ENCODE peak calls at places on chromosome 18, in seven cellular contexts. Q is body of pancreas; B is brain microvascular endothelial cell; G is pancreas; I is CD8-positive, alpha-beta T cell; N is lower lobe of right lung; H is HL-60. P is an unnamed sample.

GRCh38 chr18:8615397-8616025 is 6.3 kb downstream of the RAB12 start:
- DNase-seq in Q (peak), B (peak), G (no peak), I (no peak), N (no peak), H (peak), P (no peak)

GRCh38 chr18:1846640-1847039 is 724.7 kb downstream of the METTL4 start:
- DNase-seq in Q (no peak), B (peak), G (no peak), I (no peak), N (no peak), H (no peak), P (no peak)

GRCh38 chr18:36580266-36580665 is 248.5 kb downstream of the TPGS2 start:
- DNase-seq in Q (no peak), B (peak), G (no peak), I (no peak), N (no peak), H (no peak), P (no peak)

GRCh38 chr18:61833978-61834377 is 58.8 kb downstream of the RNF152 start:
- DNase-seq in Q (no peak), B (peak), G (no peak), I (no peak), N (no peak), H (no peak), P (no peak)

GRCh38 chr18:76948345-76948744 is 126.0 kb downstream of the ZNF236 start:
- DNase-seq in Q (no peak), B (no peak), G (no peak), I (no peak), N (no peak), H (no peak), P (no peak)

GRCh38 chr18:60027397-60027796 is 127.6 kb downstream of the PMAIP1 start:
- DNase-seq in Q (no peak), B (no peak), G (no peak), I (no peak), N (no peak), H (no peak), P (no peak)

GRCh38 chr18:24053211-24053610 is 38.7 kb downstream of the TTC39C start:
- DNase-seq in Q (no peak), B (no peak), G (no peak), I (no peak), N (no peak), H (no peak), P (no peak)

GRCh38 chr18:59898609-59899297 is 1.0 kb upstream of the PMAIP1 start:
- DNase-seq in Q (no peak), B (no peak), G (peak), I (no peak), N (no peak), H (no peak), P (no peak)

GRCh38 chr18:48817021-48817461 is 133.7 kb downstream of the SMAD7 start:
- DNase-seq in Q (peak), B (no peak), G (no peak), I (no peak), N (peak), H (no peak), P (peak)

GRCh38 chr18:33757037-33757436 is 179.0 kb downstream of the ASXL3 start:
- DNase-seq in Q (no peak), B (no peak), G (no peak), I (no peak), N (no peak), H (no peak), P (no peak)

GRCh38 chr18:48541026-48541746 is 2.4 kb downstream of the CTIF start:
- DNase-seq in Q (peak), B (peak), G (peak), I (no peak), N (peak), H (peak), P (peak)

GRCh38 chr18:79857082-79857661 is 59.4 kb downstream of the KCNG2 start:
- DNase-seq in Q (no peak), B (peak), G (no peak), I (no peak), N (no peak), H (peak), P (no peak)

GRCh38 chr18:79397830-79398761 is 2.4 kb downstream of the NFATC1 start:
- DNase-seq in Q (no peak), B (no peak), G (no peak), I (no peak), N (peak), H (no peak), P (no peak)

GRCh38 chr18:31825772-31826171 is 65.1 kb upstream of the SLC25A52 start:
- DNase-seq in Q (no peak), B (no peak), G (no peak), I (no peak), N (no peak), H (no peak), P (no peak)

GRCh38 chr18:6022840-6023239 is 127.5 kb upstream of the TMEM200C start:
- DNase-seq in Q (no peak), B (no peak), G (no peak), I (no peak), N (no peak), H (no peak), P (no peak)

GRCh38 chr18:56112013-56112749 is 524.2 kb upstream of the TCF4 start:
- DNase-seq in Q (no peak), B (peak), G (no peak), I (no peak), N (no peak), H (no peak), P (no peak)

GRCh38 chr18:10015941-10016819 is 102.4 kb downstream of the VAPA start:
- DNase-seq in Q (no peak), B (peak), G (no peak), I (no peak), N (no peak), H (no peak), P (no peak)
- TF ChIP-seq CTCF in Q (peak), B (peak), G (no peak), I (no peak), N (no peak), H (no peak), P (no peak)

GRCh38 chr18:13141209-13141608 is 77.4 kb upstream of the LDLRAD4 start:
- DNase-seq in Q (no peak), B (no peak), G (no peak), I (no peak), N (no peak), H (no peak), P (no peak)

GRCh38 chr18:13138822-13139139 is 79.8 kb upstream of the LDLRAD4 start:
- DNase-seq in Q (no peak), B (no peak), G (no peak), I (no peak), N (no peak), H (no peak), P (no peak)

GRCh38 chr18:13137939-13138821 is 80.4 kb upstream of the LDLRAD4 start:
- DNase-seq in Q (peak), B (no peak), G (no peak), I (peak), N (peak), H (peak), P (no peak)

GRCh38 chr18:13137041-13137938 is 81.3 kb upstream of the LDLRAD4 start:
- DNase-seq in Q (no peak), B (no peak), G (no peak), I (peak), N (peak), H (peak), P (no peak)

GRCh38 chr18:13139885-13140450 is 78.6 kb upstream of the LDLRAD4 start:
- DNase-seq in Q (no peak), B (no peak), G (no peak), I (no peak), N (no peak), H (no peak), P (no peak)
- TF ChIP-seq CTCF in Q (no peak), B (no peak), G (no peak), I (no peak), N (no peak), H (no peak), P (no peak)

GRCh38 chr18:45526120-45526841 is 89.0 kb upstream of the SLC14A2 start:
- DNase-seq in Q (peak), B (peak), G (no peak), I (no peak), N (no peak), H (no peak), P (no peak)
- TF ChIP-seq CTCF in Q (no peak), B (peak), G (no peak), I (no peak), N (no peak), H (no peak), P (no peak)

DNA sequence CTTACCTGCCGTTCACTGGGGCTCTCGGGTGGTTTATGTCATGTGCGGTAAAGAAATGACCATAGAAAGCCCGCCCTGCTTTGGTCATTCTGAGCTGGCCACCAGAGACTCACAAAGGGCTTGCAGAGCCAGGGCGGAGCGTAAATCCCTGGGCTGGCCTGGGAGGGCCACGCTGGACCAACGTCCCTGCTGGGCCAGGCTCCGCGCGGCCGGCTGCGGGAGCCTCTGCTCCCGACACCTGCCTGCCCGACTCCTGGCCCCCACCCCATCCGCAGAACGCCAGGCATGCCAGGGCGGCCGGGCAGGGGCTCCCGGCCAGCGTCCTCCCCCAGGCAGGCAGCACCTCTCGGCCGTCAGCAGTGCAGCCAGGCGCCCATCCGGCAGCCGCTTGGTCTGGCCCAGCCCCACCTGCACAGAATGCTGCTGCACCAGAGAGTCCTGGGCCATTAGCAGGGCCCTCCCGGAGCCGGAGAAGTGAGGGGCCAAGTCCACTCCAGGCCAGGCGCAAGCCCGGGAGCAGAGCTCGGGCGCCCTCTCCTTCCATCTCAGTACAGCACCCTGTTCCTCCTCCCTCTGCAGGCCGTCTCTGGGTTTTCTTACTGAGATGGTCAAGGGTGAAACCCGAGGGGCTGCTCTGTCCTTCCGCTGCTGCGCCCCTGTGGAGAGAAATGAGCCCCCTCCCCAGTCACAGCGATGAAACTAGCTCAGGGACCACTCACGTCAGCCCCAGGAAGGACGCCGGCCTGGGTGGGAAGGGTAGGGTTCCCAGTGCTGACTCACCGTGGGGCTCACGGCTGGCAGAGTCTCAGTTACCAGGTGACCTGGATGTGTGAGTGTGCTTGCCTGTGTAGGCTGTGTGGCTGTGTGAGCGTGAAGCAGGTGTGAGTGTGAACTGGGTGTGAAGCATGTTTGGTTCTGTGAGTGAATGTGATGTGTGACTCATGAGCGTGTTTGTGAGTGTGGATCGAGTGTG is 83.3 kb downstream of the PTGR3 start:
- DNase-seq in Q (no peak), B (no peak), G (peak), I (no peak), N (no peak), H (no peak), P (no peak)
- TF ChIP-seq CTCF in Q (peak), B (peak), G (no peak), I (no peak), N (no peak), H (no peak), P (no peak)

DNA sequence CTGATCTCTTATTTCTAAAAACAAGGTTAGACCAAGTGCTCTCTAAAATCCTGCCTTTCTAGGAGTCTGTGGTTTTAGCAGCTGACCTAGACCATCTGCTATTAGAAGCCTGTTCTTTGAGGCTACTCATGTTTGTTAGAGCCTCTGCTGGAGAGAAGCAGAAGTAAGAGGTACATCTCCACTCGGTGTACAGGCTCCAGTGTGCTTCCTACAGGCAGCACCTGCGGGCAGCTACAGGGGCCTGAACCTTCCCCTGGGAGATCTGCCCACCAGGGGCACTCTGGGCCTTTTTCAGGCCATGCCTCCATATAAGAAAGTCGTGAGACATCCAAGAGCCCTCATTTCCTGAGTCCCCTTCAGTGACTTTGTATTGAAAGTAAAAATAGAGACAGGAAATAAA is 31.6 kb downstream of the ONECUT2 start:
- DNase-seq in Q (no peak), B (no peak), G (no peak), I (no peak), N (no peak), H (no peak), P (no peak)
- TF ChIP-seq CTCF in Q (no peak), B (no peak), G (no peak), I (no peak), N (no peak), H (no peak), P (no peak)

GRCh38 chr18:159933-160332 is 1.6 kb downstream of the USP14 start:
- DNase-seq in Q (no peak), B (no peak), G (no peak), I (no peak), N (no peak), H (no peak), P (no peak)
- TF ChIP-seq CTCF in Q (no peak), B (no peak), G (no peak), I (no peak), N (no peak), H (no peak), P (no peak)

DNA sequence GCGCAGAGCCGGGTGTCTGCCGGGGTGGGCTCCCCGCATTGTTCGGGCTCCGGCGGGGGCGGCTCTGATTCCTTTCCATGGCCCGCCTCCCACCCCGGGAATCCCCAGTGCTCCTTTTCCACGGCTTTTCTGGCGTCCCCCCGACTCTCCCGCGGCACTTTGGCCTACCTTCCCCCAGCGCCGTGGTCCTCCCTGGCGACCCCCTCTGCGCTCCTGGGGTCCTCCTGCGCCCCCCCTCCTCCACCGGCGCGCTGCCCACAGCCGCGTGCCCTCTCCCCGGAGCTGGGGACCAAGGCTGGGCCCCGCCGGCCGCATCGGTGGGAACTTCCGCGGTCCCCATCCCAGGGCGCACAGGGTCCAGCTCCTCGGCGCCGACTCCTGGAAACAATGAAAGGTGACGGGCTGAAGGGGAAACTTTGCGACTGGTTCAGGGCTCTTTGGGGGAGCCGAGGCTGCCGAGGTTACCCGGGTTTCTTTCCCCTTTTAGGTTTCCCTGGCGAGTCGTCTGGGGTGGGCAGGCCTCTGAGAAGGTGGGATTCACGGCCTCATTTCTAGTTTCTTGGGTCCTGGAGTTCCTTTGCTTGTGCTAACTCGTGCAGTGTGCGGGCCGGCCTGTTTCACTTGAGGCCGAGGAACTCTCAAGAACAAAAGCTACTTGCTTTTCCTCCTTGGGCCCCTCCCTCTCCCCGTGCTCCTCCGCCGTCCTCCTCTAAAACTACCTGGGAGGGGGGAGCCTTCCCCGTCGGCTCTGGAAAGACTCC is 2.2 kb downstream of the TGIF1 start:
- DNase-seq in Q (peak), B (peak), G (peak), I (peak), N (peak), H (peak), P (peak)
- TF ChIP-seq CTCF in Q (no peak), B (peak), G (no peak), I (no peak), N (no peak), H (no peak), P (no peak)

GRCh38 chr18:64332851-64333250 is 184.0 kb upstream of the LINC00305 start:
- DNase-seq in Q (no peak), B (no peak), G (no peak), I (no peak), N (no peak), H (no peak), P (no peak)
- TF ChIP-seq CTCF in Q (no peak), B (no peak), G (no peak), I (no peak), N (no peak), H (no peak), P (no peak)

GRCh38 chr18:50644146-50644545 is 84.3 kb downstream of the MAPK4 start:
- DNase-seq in Q (no peak), B (no peak), G (no peak), I (no peak), N (no peak), H (no peak), P (no peak)

GRCh38 chr18:50642439-50642838 is 82.6 kb downstream of the MAPK4 start:
- DNase-seq in Q (no peak), B (no peak), G (no peak), I (no peak), N (no peak), H (no peak), P (no peak)

GRCh38 chr18:50647237-50647636 is 87.3 kb downstream of the MAPK4 start:
- DNase-seq in Q (no peak), B (no peak), G (no peak), I (no peak), N (no peak), H (no peak), P (no peak)

GRCh38 chr18:50647792-50648191 is 87.9 kb downstream of the MAPK4 start:
- DNase-seq in Q (no peak), B (no peak), G (no peak), I (no peak), N (no peak), H (no peak), P (no peak)

GRCh38 chr18:50644807-50645206 is 84.9 kb downstream of the MAPK4 start:
- DNase-seq in Q (no peak), B (no peak), G (no peak), I (no peak), N (no peak), H (no peak), P (no peak)
- TF ChIP-seq CTCF in Q (peak), B (peak), G (no peak), I (no peak), N (no peak), H (peak), P (no peak)

P was measured in mesothelial cell of epicardium.